ENCODE peak calls at places on chromosomes 6 and 20, in nine cellular contexts. X is NCI-H1092 treated with DMSO at 0.1 percent for 48 hours, W is ACHN, A is cardiac fibroblast, N is germinal center, J is activated T-cell treated with anti-CD3 and anti-CD28 coated beads for 48 hours, U is mesenteric fat pad, R is DMS 273 treated with DMSO at 0.1 percent for 48 hours, M is progenitor cell of endocrine pancreas. K is an unnamed sample.
A peak's percentile ranks its signal among the peaks of the same experiment; 100 is the strongest.

GRCh38 chr6:44247338-44248302 is 719 bp downstream of the HSP90AB1 start:
- DNase-seq in X (peak; percentile 65), W (peak; percentile 44), A (peak; percentile 63), N (peak; percentile 67), J (peak; percentile 82), U (peak; percentile 94), R (no peak), M (peak; percentile 39), K (no peak)

GRCh38 chr20:2840138-2840966 is at the start of the genes PCED1A and VPS16:
- DNase-seq in X (peak; percentile 86), W (peak; percentile 75), A (peak; percentile 90), N (peak; percentile 94), J (peak; percentile 90), U (peak; percentile 96), R (peak; percentile 54), M (peak; percentile 69), K (peak; percentile 56)

GRCh38 chr6:41846666-41847237 is 48.4 kb downstream of the USP49 start:
- DNase-seq in X (peak; percentile 45), W (peak; percentile 88), A (peak; percentile 97), N (peak; percentile 48), J (peak; percentile 30), U (no peak), R (peak; percentile 54), M (peak; percentile 29), K (peak; percentile 79)

GRCh38 chr6:36659271-36659670 is 19.2 kb upstream of the CDKN1A start:
- DNase-seq in X (no peak), W (no peak), A (peak; percentile 97), N (no peak), J (no peak), U (no peak), R (peak; percentile 27), M (no peak), K (peak; percentile 97)

GRCh38 chr20:61535536-61535935 is 283.5 kb downstream of the CDH4 start:
- DNase-seq in X (no peak), W (no peak), A (no peak), N (no peak), J (no peak), U (no peak), R (no peak), M (no peak), K (no peak)

GRCh38 chr6:67458265-67458664 is 1176.8 kb upstream of the ADGRB3 start:
- DNase-seq in X (no peak), W (no peak), A (no peak), N (no peak), J (no peak), U (no peak), R (no peak), M (no peak), K (no peak)

GRCh38 chr6:33091957-33092356 is 16.2 kb downstream of the HLA-DPB1 start:
- DNase-seq in X (no peak), W (peak; percentile 56), A (no peak), N (peak; percentile 74), J (peak; percentile 58), U (no peak), R (no peak), M (no peak), K (no peak)

GRCh38 chr20:6886065-6886729 is 118.7 kb downstream of the BMP2 start:
- DNase-seq in X (peak; percentile 23), W (no peak), A (no peak), N (no peak), J (no peak), U (no peak), R (no peak), M (no peak), K (no peak)

GRCh38 chr6:41693281-41693838 is 42.0 kb downstream of the TFEB start:
- DNase-seq in X (no peak), W (no peak), A (no peak), N (no peak), J (no peak), U (no peak), R (no peak), M (no peak), K (no peak)

GRCh38 chr6:137881522-137881886 is 14.4 kb downstream of the TNFAIP3 start:
- DNase-seq in X (no peak), W (no peak), A (no peak), N (no peak), J (no peak), U (no peak), R (no peak), M (no peak), K (no peak)

GRCh38 chr6:71289039-71289801 is 609 bp downstream of the OGFRL1 start:
- DNase-seq in X (peak; percentile 3), W (peak; percentile 33), A (peak; percentile 24), N (peak; percentile 51), J (peak; percentile 10), U (no peak), R (no peak), M (peak; percentile 50), K (no peak)

GRCh38 chr20:34055290-34055689 is 56.8 kb downstream of the EIF2S2 start:
- DNase-seq in X (no peak), W (no peak), A (peak; percentile 36), N (no peak), J (no peak), U (no peak), R (no peak), M (no peak), K (no peak)

GRCh38 chr6:110664933-110665332 is 150.3 kb downstream of the CDK19 start:
- DNase-seq in X (no peak), W (no peak), A (no peak), N (peak; percentile 46), J (no peak), U (no peak), R (no peak), M (no peak), K (no peak)

GRCh38 chr6:112595841-112596240 is 248.7 kb downstream of the RFPL4B start:
- DNase-seq in X (no peak), W (no peak), A (no peak), N (no peak), J (no peak), U (no peak), R (no peak), M (no peak), K (no peak)

GRCh38 chr20:1820137-1821074 is 74.8 kb upstream of the SIRPA start:
- DNase-seq in X (no peak), W (no peak), A (peak; percentile 58), N (no peak), J (no peak), U (peak; percentile 78), R (no peak), M (no peak), K (no peak)

GRCh38 chr6:111805511-111806181 is 67.6 kb downstream of the FYN start:
- DNase-seq in X (no peak), W (peak; percentile 27), A (peak; percentile 58), N (no peak), J (peak; percentile 46), U (no peak), R (no peak), M (no peak), K (peak; percentile 60)

GRCh38 chr20:50558483-50558925 is 48.3 kb downstream of the PTPN1 start:
- DNase-seq in X (no peak), W (peak; percentile 89), A (peak; percentile 73), N (no peak), J (no peak), U (no peak), R (no peak), M (no peak), K (peak; percentile 49)

GRCh38 chr6:32627831-32628230 is 9.4 kb upstream of the HLA-DQA1 start:
- DNase-seq in X (no peak), W (peak; percentile 35), A (no peak), N (no peak), J (no peak), U (no peak), R (no peak), M (no peak), K (no peak)

GRCh38 chr6:134253681-134254080 is 64.2 kb downstream of the SGK1 start:
- DNase-seq in X (no peak), W (no peak), A (peak; percentile 43), N (no peak), J (no peak), U (no peak), R (no peak), M (no peak), K (peak; percentile 56)

GRCh38 chr20:48904566-48905321 is 16.8 kb upstream of the ARFGEF2 start:
- DNase-seq in X (peak; percentile 32), W (peak; percentile 58), A (peak; percentile 81), N (peak; percentile 72), J (peak; percentile 54), U (no peak), R (peak; percentile 33), M (peak; percentile 46), K (peak; percentile 20)